ENCODE peak calls at places on chromosomes 12 and 14, in four cellular contexts. S is HCT116, W is HepG2, F is K562. P is an unnamed sample. For H3K4me1, the result is how much of the 10 kb centered on the place peaks cover.

GRCh38 chr12:49624919-49625577 is 1.7 kb downstream of the PRPF40B start:
- DNase-seq in F (no peak), S (peak), W (no peak), P (no peak)

GRCh38 chr14:89504602-89505320 is 87.7 kb upstream of the FOXN3 start:
- DNase-seq in F (no peak), W (no peak), S (no peak), P (no peak)

GRCh38 chr12:50546441-50547318 is 41.9 kb downstream of the DIP2B start:
- DNase-seq in F (no peak), S (no peak), W (no peak), P (no peak)

GRCh38 chr12:12336049-12336411 is 14.0 kb downstream of the MANSC1 start:
- DNase-seq in S (no peak), F (no peak), W (peak), P (no peak)

GRCh38 chr14:75437201-75438143 is 9.7 kb downstream of the JDP2 start:
- DNase-seq in F (no peak), W (no peak), S (no peak), P (no peak)

GRCh38 chr14:69354383-69355154 is 43.5 kb downstream of the ERH start:
- DNase-seq in S (no peak), F (no peak), W (peak), P (no peak)

GRCh38 chr12:92221916-92222315 is 76.3 kb upstream of the BTG1 start:
- DNase-seq in S (no peak), W (no peak), F (no peak), P (no peak)

GRCh38 chr12:128077211-128077916 is 189.6 kb upstream of the TMEM132C start:
- DNase-seq in F (no peak), S (no peak), W (no peak), P (no peak)

GRCh38 chr14:100221419-100222218 is 17.3 kb upstream of the YY1 start:
- DNase-seq in W (peak), S (no peak), F (peak), P (no peak)

GRCh38 chr14:93055651-93056115 is 60.0 kb downstream of the ITPK1 start:
- DNase-seq in W (no peak), S (no peak), F (no peak), P (no peak)

GRCh38 chr14:28673056-28673455 is 93.5 kb upstream of the FOXG1 start:
- DNase-seq in S (no peak), F (no peak), W (no peak), P (no peak)

GRCh38 chr12:53785161-53785560 is 33.4 kb upstream of the CISTR start:
- DNase-seq in S (no peak), W (no peak), F (no peak), P (no peak)

DNA sequence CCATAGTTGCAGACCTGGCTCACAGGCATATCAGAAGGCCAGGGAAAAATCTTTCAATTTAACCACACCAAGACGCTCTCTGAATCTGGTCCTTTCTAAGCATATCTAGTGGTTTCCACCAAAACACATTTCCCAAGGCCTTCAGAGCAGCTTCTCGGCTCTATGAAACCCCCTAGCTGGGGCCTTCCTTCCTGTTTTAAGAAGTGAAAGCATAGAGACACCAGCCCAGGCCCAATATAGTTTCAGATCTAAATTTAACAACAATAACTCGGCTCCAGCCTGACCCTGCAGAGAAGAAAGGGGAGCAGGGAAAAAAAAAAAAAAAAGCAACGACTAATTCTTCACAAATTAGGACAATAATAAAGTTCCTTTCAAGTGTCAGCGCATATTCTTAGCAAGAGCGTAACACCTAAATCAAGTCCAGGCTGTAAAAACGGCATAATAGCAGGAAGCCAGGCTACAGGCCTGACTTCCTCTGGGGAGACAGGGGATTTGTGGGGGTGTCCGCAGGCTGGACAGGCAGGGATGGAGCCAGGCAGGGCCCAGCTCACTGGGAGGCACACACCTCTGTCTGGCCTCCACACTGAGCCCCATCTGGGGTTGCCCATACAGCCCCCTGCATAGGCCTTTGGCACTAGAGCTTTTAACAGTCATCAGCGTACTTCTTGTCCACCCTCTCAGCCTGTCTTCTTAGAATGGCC is 773.1 kb downstream of the MED13L start:
- DNase-seq in F (no peak), S (no peak), W (no peak), P (no peak)
- TF ChIP-seq TCF7L2 in F (no peak), S (no peak), W (no peak), P (no peak)

GRCh38 chr12:54958048-54958658 is 26.4 kb downstream of the TESPA1 start:
- DNase-seq in S (peak), F (peak), W (peak), P (peak)
- H3K4me1 ChIP-seq in S (under half), F (under half), W (under half), P (under half)

GRCh38 chr12:131765961-131766360 is 55.1 kb downstream of the SFSWAP start:
- DNase-seq in F (no peak), S (no peak), W (no peak), P (no peak)
- H3K4me3 ChIP-seq in F (no peak), S (no peak), W (no peak), P (no peak)

DNA sequence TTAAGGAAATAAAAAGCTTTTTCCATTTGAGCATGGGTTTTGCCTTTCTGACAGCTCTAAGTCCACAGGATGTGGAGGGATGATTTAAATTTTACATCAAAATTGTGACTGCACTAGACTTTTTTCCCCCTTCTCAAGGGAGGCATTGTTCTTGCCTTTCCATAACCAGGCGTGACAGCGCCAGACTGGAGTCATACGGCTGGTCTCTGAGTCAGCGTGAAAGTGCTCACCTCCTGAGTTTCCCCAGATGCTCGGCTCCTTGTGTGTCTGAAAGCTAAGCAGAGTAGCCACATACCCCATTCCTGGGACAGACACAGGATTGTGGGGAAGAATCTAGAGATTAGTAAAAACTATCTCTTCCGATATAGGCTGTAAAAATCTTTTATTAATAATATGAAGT is 43.1 kb downstream of the SOX5 start:
- DNase-seq in F (no peak), S (no peak), W (peak), P (no peak)
- TF ChIP-seq TCF7L2 in F (no peak), S (no peak), W (no peak), P (no peak)

GRCh38 chr14:94517641-94518257 is 8.5 kb upstream of the SERPINA12 start:
- DNase-seq in W (peak), F (no peak), S (no peak), P (no peak)

GRCh38 chr14:94521375-94522114 is 12.3 kb upstream of the SERPINA12 start:
- DNase-seq in W (no peak), S (no peak), F (no peak), P (no peak)

GRCh38 chr14:94522115-94522724 is 13.0 kb upstream of the SERPINA12 start:
- DNase-seq in F (no peak), S (no peak), W (peak), P (no peak)

GRCh38 chr14:94524093-94524492 is 14.8 kb upstream of the SERPINA12 start:
- DNase-seq in F (no peak), W (no peak), S (no peak), P (no peak)

DNA sequence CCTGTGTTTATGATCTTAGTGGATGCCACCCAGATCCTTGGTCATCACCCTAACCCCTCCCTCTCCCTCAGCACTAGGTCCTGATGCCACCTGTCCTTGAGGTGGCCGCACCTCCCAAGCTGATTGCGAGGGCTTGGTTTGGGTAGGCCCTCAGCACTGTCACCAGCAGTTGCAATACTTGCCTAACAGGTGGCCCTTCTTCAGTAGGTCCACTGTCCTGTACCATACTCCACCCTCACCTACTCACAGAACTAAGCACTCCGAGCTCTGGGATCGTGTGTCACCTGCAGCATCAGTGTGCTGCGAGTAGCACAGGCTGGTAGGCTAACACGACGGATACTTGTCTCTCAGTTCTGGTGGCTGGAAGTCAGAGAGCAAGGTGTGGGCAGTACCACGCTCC is 14.0 kb upstream of the SERPINA12 start:
- DNase-seq in W (no peak), S (no peak), F (no peak), P (no peak)
- H3K4me1 ChIP-seq in W (half or more), S (under half), F (under half), P (under half)

P was measured in Panc1.